ENCODE peak calls at places on chromosomes 16 and 17, in six cellular contexts. One of them, this sample, is unnamed.

GRCh38 chr16:14344292-14344691 is 273.2 kb downstream of the MRTFB start:
- DNase-seq in NCI-H69: peak; percentile 69
- DNase-seq in PC-9: no peak
- DNase-seq in NCI-H1417: no peak
- DNase-seq in NCI-H345: no peak
- DNase-seq in activated gamma-delta T cell treated with Interleukin-2 at 50 U/mL for 16 hours: no peak
- DNase-seq in this sample: no peak

GRCh38 chr16:74896389-74897370 is 88.2 kb downstream of the WDR59 start:
- DNase-seq in NCI-H69: no peak
- DNase-seq in PC-9: peak; percentile 40
- DNase-seq in NCI-H1417: no peak
- DNase-seq in NCI-H345: no peak
- DNase-seq in activated gamma-delta T cell treated with Interleukin-2 at 50 U/mL for 16 hours: no peak
- DNase-seq in this sample: peak; percentile 10

GRCh38 chr17:74239169-74239568 is 25.8 kb downstream of the TTYH2 start:
- DNase-seq in NCI-H69: no peak
- DNase-seq in PC-9: no peak
- DNase-seq in NCI-H1417: no peak
- DNase-seq in NCI-H345: no peak
- DNase-seq in activated gamma-delta T cell treated with Interleukin-2 at 50 U/mL for 16 hours: no peak
- DNase-seq in this sample: no peak

GRCh38 chr16:5916711-5917191 is 819.2 kb upstream of the EEF2KMT start:
- DNase-seq in NCI-H69: no peak
- DNase-seq in PC-9: no peak
- DNase-seq in NCI-H1417: peak; percentile 16
- DNase-seq in NCI-H345: no peak
- DNase-seq in activated gamma-delta T cell treated with Interleukin-2 at 50 U/mL for 16 hours: no peak
- DNase-seq in this sample: no peak

GRCh38 chr16:85750827-85751641 is at the start of gene C16orf74:
- DNase-seq in NCI-H69: peak; percentile 66
- DNase-seq in PC-9: no peak
- DNase-seq in NCI-H1417: no peak
- DNase-seq in NCI-H345: peak; percentile 38
- DNase-seq in activated gamma-delta T cell treated with Interleukin-2 at 50 U/mL for 16 hours: no peak
- DNase-seq in this sample: peak; percentile 74

GRCh38 chr16:27424772-27425498 is 23.0 kb downstream of the IL21R start:
- DNase-seq in NCI-H69: no peak
- DNase-seq in PC-9: no peak
- DNase-seq in NCI-H1417: no peak
- DNase-seq in NCI-H345: no peak
- DNase-seq in activated gamma-delta T cell treated with Interleukin-2 at 50 U/mL for 16 hours: no peak
- DNase-seq in this sample: no peak

GRCh38 chr16:58001781-58002410 is 689 bp downstream of the USB1 start:
- DNase-seq in NCI-H69: no peak
- DNase-seq in PC-9: no peak
- DNase-seq in NCI-H1417: no peak
- DNase-seq in NCI-H345: no peak
- DNase-seq in activated gamma-delta T cell treated with Interleukin-2 at 50 U/mL for 16 hours: no peak
- DNase-seq in this sample: no peak

GRCh38 chr16:66774981-66775380 is 23.6 kb upstream of the DYNC1LI2 start:
- DNase-seq in NCI-H69: no peak
- DNase-seq in PC-9: no peak
- DNase-seq in NCI-H1417: no peak
- DNase-seq in NCI-H345: no peak
- DNase-seq in activated gamma-delta T cell treated with Interleukin-2 at 50 U/mL for 16 hours: no peak
- DNase-seq in this sample: no peak

GRCh38 chr17:63165420-63165819 is 199.4 kb downstream of the TANC2 start:
- DNase-seq in NCI-H69: no peak
- DNase-seq in PC-9: no peak
- DNase-seq in NCI-H1417: no peak
- DNase-seq in NCI-H345: no peak
- DNase-seq in activated gamma-delta T cell treated with Interleukin-2 at 50 U/mL for 16 hours: no peak
- DNase-seq in this sample: no peak

GRCh38 chr16:87345721-87346424 is 28.7 kb upstream of the C16orf95 start:
- DNase-seq in NCI-H69: no peak
- DNase-seq in PC-9: no peak
- DNase-seq in NCI-H1417: no peak
- DNase-seq in NCI-H345: no peak
- DNase-seq in activated gamma-delta T cell treated with Interleukin-2 at 50 U/mL for 16 hours: no peak
- DNase-seq in this sample: no peak

GRCh38 chr16:84514874-84515835 is 10.7 kb upstream of the MEAK7 start:
- DNase-seq in NCI-H69: no peak
- DNase-seq in PC-9: peak; percentile 55
- DNase-seq in NCI-H1417: peak; percentile 44
- DNase-seq in NCI-H345: peak; percentile 51
- DNase-seq in activated gamma-delta T cell treated with Interleukin-2 at 50 U/mL for 16 hours: peak; percentile 76
- DNase-seq in this sample: peak; percentile 78

GRCh38 chr17:52383493-52384100 is 225.1 kb upstream of the CA10 start:
- DNase-seq in NCI-H69: peak; percentile 87
- DNase-seq in PC-9: peak; percentile 54
- DNase-seq in NCI-H1417: peak; percentile 81
- DNase-seq in NCI-H345: peak; percentile 69
- DNase-seq in activated gamma-delta T cell treated with Interleukin-2 at 50 U/mL for 16 hours: no peak
- DNase-seq in this sample: peak; percentile 97

GRCh38 chr16:12706628-12707027 is 97.1 kb downstream of the CPPED1 start:
- DNase-seq in NCI-H69: no peak
- DNase-seq in PC-9: no peak
- DNase-seq in NCI-H1417: no peak
- DNase-seq in NCI-H345: no peak
- DNase-seq in activated gamma-delta T cell treated with Interleukin-2 at 50 U/mL for 16 hours: no peak
- DNase-seq in this sample: no peak

GRCh38 chr17:33664116-33664840 is 371.2 kb upstream of the ASIC2 start:
- DNase-seq in NCI-H69: no peak
- DNase-seq in PC-9: no peak
- DNase-seq in NCI-H1417: no peak
- DNase-seq in NCI-H345: no peak
- DNase-seq in activated gamma-delta T cell treated with Interleukin-2 at 50 U/mL for 16 hours: no peak
- DNase-seq in this sample: no peak

GRCh38 chr17:17343896-17344506 is 40.8 kb downstream of the NT5M start:
- DNase-seq in NCI-H69: no peak
- DNase-seq in PC-9: no peak
- DNase-seq in NCI-H1417: no peak
- DNase-seq in NCI-H345: no peak
- DNase-seq in activated gamma-delta T cell treated with Interleukin-2 at 50 U/mL for 16 hours: no peak
- DNase-seq in this sample: no peak

GRCh38 chr16:27980076-27980775 is 83.3 kb downstream of the GSG1L start:
- DNase-seq in NCI-H69: peak; percentile 24
- DNase-seq in PC-9: no peak
- DNase-seq in NCI-H1417: no peak
- DNase-seq in NCI-H345: no peak
- DNase-seq in activated gamma-delta T cell treated with Interleukin-2 at 50 U/mL for 16 hours: no peak
- DNase-seq in this sample: no peak

GRCh38 chr17:34378664-34379101 is 15.7 kb upstream of the CCL1 start:
- DNase-seq in NCI-H69: no peak
- DNase-seq in PC-9: no peak
- DNase-seq in NCI-H1417: peak; percentile 43
- DNase-seq in NCI-H345: no peak
- DNase-seq in activated gamma-delta T cell treated with Interleukin-2 at 50 U/mL for 16 hours: no peak
- DNase-seq in this sample: no peak

GRCh38 chr16:29947897-29948296 is 14.0 kb upstream of the TMEM219 start:
- DNase-seq in NCI-H69: no peak
- DNase-seq in PC-9: no peak
- DNase-seq in NCI-H1417: no peak
- DNase-seq in NCI-H345: no peak
- DNase-seq in activated gamma-delta T cell treated with Interleukin-2 at 50 U/mL for 16 hours: no peak
- DNase-seq in this sample: no peak

GRCh38 chr17:80673152-80673920 is 128.7 kb downstream of the RPTOR start:
- DNase-seq in NCI-H69: peak; percentile 45
- DNase-seq in PC-9: no peak
- DNase-seq in NCI-H1417: peak; percentile 85
- DNase-seq in NCI-H345: peak; percentile 28
- DNase-seq in activated gamma-delta T cell treated with Interleukin-2 at 50 U/mL for 16 hours: no peak
- DNase-seq in this sample: peak; percentile 50

GRCh38 chr17:12680407-12680897 is 14.8 kb downstream of the MYOCD start:
- DNase-seq in NCI-H69: peak; percentile 6
- DNase-seq in PC-9: no peak
- DNase-seq in NCI-H1417: no peak
- DNase-seq in NCI-H345: no peak
- DNase-seq in activated gamma-delta T cell treated with Interleukin-2 at 50 U/mL for 16 hours: no peak
- DNase-seq in this sample: no peak

GRCh38 chr16:27980919-27981670 is 82.4 kb downstream of the GSG1L start:
- DNase-seq in NCI-H69: peak; percentile 78
- DNase-seq in PC-9: no peak
- DNase-seq in NCI-H1417: no peak
- DNase-seq in NCI-H345: no peak
- DNase-seq in activated gamma-delta T cell treated with Interleukin-2 at 50 U/mL for 16 hours: no peak
- DNase-seq in this sample: no peak

GRCh38 chr16:30368122-30368791 is 2.0 kb downstream of the TBC1D10B start:
- DNase-seq in NCI-H69: peak; percentile 46
- DNase-seq in PC-9: peak; percentile 69
- DNase-seq in NCI-H1417: no peak
- DNase-seq in NCI-H345: no peak
- DNase-seq in activated gamma-delta T cell treated with Interleukin-2 at 50 U/mL for 16 hours: no peak
- DNase-seq in this sample: peak; percentile 38

GRCh38 chr16:58057784-58058183 is 32.2 kb downstream of the MMP15 start:
- DNase-seq in NCI-H69: no peak
- DNase-seq in PC-9: no peak
- DNase-seq in NCI-H1417: no peak
- DNase-seq in NCI-H345: no peak
- DNase-seq in activated gamma-delta T cell treated with Interleukin-2 at 50 U/mL for 16 hours: no peak
- DNase-seq in this sample: no peak

GRCh38 chr17:40283662-40284061 is 4.0 kb upstream of the CDC6 start:
- DNase-seq in NCI-H69: no peak
- DNase-seq in PC-9: peak; percentile 99
- DNase-seq in NCI-H1417: no peak
- DNase-seq in NCI-H345: no peak
- DNase-seq in activated gamma-delta T cell treated with Interleukin-2 at 50 U/mL for 16 hours: no peak
- DNase-seq in this sample: peak; percentile 25

GRCh38 chr16:68287276-68288251 is 23.2 kb downstream of the SLC7A6OS start:
- DNase-seq in NCI-H69: no peak
- DNase-seq in PC-9: peak; percentile 63
- DNase-seq in NCI-H1417: no peak
- DNase-seq in NCI-H345: no peak
- DNase-seq in activated gamma-delta T cell treated with Interleukin-2 at 50 U/mL for 16 hours: peak; percentile 45
- DNase-seq in this sample: no peak

GRCh38 chr17:21058098-21058893 is 15.5 kb upstream of the USP22 start:
- DNase-seq in NCI-H69: peak; percentile 2
- DNase-seq in PC-9: no peak
- DNase-seq in NCI-H1417: no peak
- DNase-seq in NCI-H345: no peak
- DNase-seq in activated gamma-delta T cell treated with Interleukin-2 at 50 U/mL for 16 hours: no peak
- DNase-seq in this sample: peak; percentile 17

GRCh38 chr16:56525154-56525720 is 5.4 kb upstream of the BBS2 start:
- DNase-seq in NCI-H69: no peak
- DNase-seq in PC-9: no peak
- DNase-seq in NCI-H1417: no peak
- DNase-seq in NCI-H345: no peak
- DNase-seq in activated gamma-delta T cell treated with Interleukin-2 at 50 U/mL for 16 hours: no peak
- DNase-seq in this sample: no peak

GRCh38 chr17:14622622-14623101 is 321.8 kb downstream of the HS3ST3B1 start:
- DNase-seq in NCI-H69: peak; percentile 47
- DNase-seq in PC-9: no peak
- DNase-seq in NCI-H1417: no peak
- DNase-seq in NCI-H345: no peak
- DNase-seq in activated gamma-delta T cell treated with Interleukin-2 at 50 U/mL for 16 hours: no peak
- DNase-seq in this sample: no peak

GRCh38 chr17:9057310-9057709 is 36.0 kb downstream of the NTN1 start:
- DNase-seq in NCI-H69: no peak
- DNase-seq in PC-9: no peak
- DNase-seq in NCI-H1417: no peak
- DNase-seq in NCI-H345: no peak
- DNase-seq in activated gamma-delta T cell treated with Interleukin-2 at 50 U/mL for 16 hours: no peak
- DNase-seq in this sample: no peak

GRCh38 chr16:70482624-70483023 is 28.2 kb downstream of the FCSK start:
- DNase-seq in NCI-H69: no peak
- DNase-seq in PC-9: no peak
- DNase-seq in NCI-H1417: no peak
- DNase-seq in NCI-H345: no peak
- DNase-seq in activated gamma-delta T cell treated with Interleukin-2 at 50 U/mL for 16 hours: no peak
- DNase-seq in this sample: peak; percentile 16

GRCh38 chr17:49439305-49439672 is 24.6 kb upstream of the PHB1 start:
- DNase-seq in NCI-H69: no peak
- DNase-seq in PC-9: no peak
- DNase-seq in NCI-H1417: no peak
- DNase-seq in NCI-H345: no peak
- DNase-seq in activated gamma-delta T cell treated with Interleukin-2 at 50 U/mL for 16 hours: no peak
- DNase-seq in this sample: no peak

GRCh38 chr17:6496116-6496481 is 51.8 kb downstream of the PIMREG start:
- DNase-seq in NCI-H69: peak; percentile 3
- DNase-seq in PC-9: no peak
- DNase-seq in NCI-H1417: peak; percentile 9
- DNase-seq in NCI-H345: no peak
- DNase-seq in activated gamma-delta T cell treated with Interleukin-2 at 50 U/mL for 16 hours: no peak
- DNase-seq in this sample: no peak

GRCh38 chr16:67284699-67285646 is 5.6 kb downstream of the PLEKHG4 start:
- DNase-seq in NCI-H69: peak; percentile 87
- DNase-seq in PC-9: peak; percentile 75
- DNase-seq in NCI-H1417: no peak
- DNase-seq in NCI-H345: peak; percentile 83
- DNase-seq in activated gamma-delta T cell treated with Interleukin-2 at 50 U/mL for 16 hours: no peak
- DNase-seq in this sample: peak; percentile 22

GRCh38 chr17:9360610-9361571 is 214.7 kb downstream of the STX8 start:
- DNase-seq in NCI-H69: no peak
- DNase-seq in PC-9: no peak
- DNase-seq in NCI-H1417: no peak
- DNase-seq in NCI-H345: no peak
- DNase-seq in activated gamma-delta T cell treated with Interleukin-2 at 50 U/mL for 16 hours: no peak
- DNase-seq in this sample: no peak

GRCh38 chr16:70681382-70682238 is 4.2 kb downstream of the MTSS2 start:
- DNase-seq in NCI-H69: no peak
- DNase-seq in PC-9: no peak
- DNase-seq in NCI-H1417: no peak
- DNase-seq in NCI-H345: no peak
- DNase-seq in activated gamma-delta T cell treated with Interleukin-2 at 50 U/mL for 16 hours: no peak
- DNase-seq in this sample: no peak

GRCh38 chr16:85436636-85437160 is 176.4 kb upstream of the GSE1 start:
- DNase-seq in NCI-H69: peak; percentile 93
- DNase-seq in PC-9: no peak
- DNase-seq in NCI-H1417: no peak
- DNase-seq in NCI-H345: no peak
- DNase-seq in activated gamma-delta T cell treated with Interleukin-2 at 50 U/mL for 16 hours: no peak
- DNase-seq in this sample: peak; percentile 63

GRCh38 chr16:35102780-35103403 is 1643.5 kb downstream of the TP53TG3F start:
- DNase-seq in NCI-H69: no peak
- DNase-seq in PC-9: no peak
- DNase-seq in NCI-H1417: no peak
- DNase-seq in NCI-H345: no peak
- DNase-seq in activated gamma-delta T cell treated with Interleukin-2 at 50 U/mL for 16 hours: no peak
- DNase-seq in this sample: peak; percentile 12